ENCODE peak calls at places on chromosomes 11 and 22, in four cellular contexts. One of them, this sample, is unnamed.
A peak's percentile ranks its signal among the peaks of the same experiment; 100 is the strongest.

GRCh38 chr22:37546436-37547248 is 13.6 kb upstream of the CDC42EP1 start:
- DNase-seq in neural progenitor cell: peak; percentile 70
- DNase-seq in thoracic aorta: no peak
- DNase-seq in cardiac muscle cell: peak; percentile 97
- DNase-seq in this sample: no peak

GRCh38 chr11:17611049-17611448 is 64.0 kb downstream of the OTOG start:
- DNase-seq in thoracic aorta: no peak
- DNase-seq in cardiac muscle cell: no peak
- DNase-seq in neural progenitor cell: no peak
- DNase-seq in this sample: no peak

GRCh38 chr11:10305964-10306918 is 1.4 kb downstream of the ADM start:
- DNase-seq in neural progenitor cell: peak; percentile 70
- DNase-seq in thoracic aorta: no peak
- DNase-seq in cardiac muscle cell: peak; percentile 45
- DNase-seq in this sample: no peak

GRCh38 chr11:68840661-68841653 is 759 bp downstream of the CPT1A start:
- DNase-seq in neural progenitor cell: peak; percentile 34
- DNase-seq in thoracic aorta: no peak
- DNase-seq in cardiac muscle cell: peak; percentile 66
- DNase-seq in this sample: no peak

GRCh38 chr11:117547188-117547831 is 219.7 kb downstream of the CEP164 start:
- DNase-seq in cardiac muscle cell: no peak
- DNase-seq in neural progenitor cell: peak; percentile 22
- DNase-seq in thoracic aorta: no peak
- DNase-seq in this sample: no peak

GRCh38 chr11:77156396-77157195 is 28.6 kb downstream of the MYO7A start:
- DNase-seq in thoracic aorta: no peak
- DNase-seq in neural progenitor cell: no peak
- DNase-seq in cardiac muscle cell: no peak
- DNase-seq in this sample: no peak

GRCh38 chr11:90722552-90723190 is 499.8 kb upstream of the CHORDC1 start:
- DNase-seq in neural progenitor cell: no peak
- DNase-seq in thoracic aorta: no peak
- DNase-seq in cardiac muscle cell: peak; percentile 2
- DNase-seq in this sample: no peak

GRCh38 chr11:117649656-117650055 is 147.4 kb downstream of the DSCAML1 start:
- DNase-seq in cardiac muscle cell: no peak
- DNase-seq in neural progenitor cell: no peak
- DNase-seq in thoracic aorta: no peak
- DNase-seq in this sample: no peak

DNA sequence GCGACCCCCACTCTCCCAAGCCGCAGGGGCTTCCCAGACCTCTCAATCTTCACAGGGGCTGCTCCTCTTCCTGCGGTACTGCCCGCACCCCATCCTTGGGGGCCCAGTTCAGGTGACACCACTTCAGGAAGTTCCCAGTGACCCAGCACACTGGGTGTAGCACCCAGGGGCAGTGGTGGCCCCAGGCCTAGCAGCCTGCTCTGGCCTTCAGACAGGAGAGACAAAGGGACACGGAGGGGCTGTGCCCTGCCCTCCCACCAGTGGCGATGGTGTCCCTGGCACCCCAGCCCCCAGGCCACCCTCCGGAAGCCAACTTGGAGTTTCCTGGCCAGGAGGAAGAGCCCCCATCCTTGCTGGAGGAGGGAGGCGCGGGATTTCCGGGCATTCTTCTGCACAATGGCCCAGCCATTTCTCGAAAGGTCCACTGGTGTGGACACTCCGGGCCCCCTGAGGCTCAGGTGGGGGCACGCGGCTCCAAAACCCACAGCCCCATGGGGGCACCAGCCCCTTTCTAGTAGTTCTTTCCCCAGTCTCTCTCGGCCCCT is 978 bp upstream of the CLDN5 start:
- DNase-seq in thoracic aorta: no peak
- DNase-seq in neural progenitor cell: no peak
- DNase-seq in cardiac muscle cell: no peak
- DNase-seq in this sample: no peak
- H3K27me3 ChIP-seq in thoracic aorta: no peaks in the 10 kb centered on the region
- H3K27me3 ChIP-seq in neural progenitor cell: peaks cover 57% of the 10 kb centered on the region
- H3K27me3 ChIP-seq in cardiac muscle cell: peaks cover 46% of the 10 kb centered on the region
- H3K27me3 ChIP-seq in this sample: peaks cover 34% of the 10 kb centered on the region

DNA sequence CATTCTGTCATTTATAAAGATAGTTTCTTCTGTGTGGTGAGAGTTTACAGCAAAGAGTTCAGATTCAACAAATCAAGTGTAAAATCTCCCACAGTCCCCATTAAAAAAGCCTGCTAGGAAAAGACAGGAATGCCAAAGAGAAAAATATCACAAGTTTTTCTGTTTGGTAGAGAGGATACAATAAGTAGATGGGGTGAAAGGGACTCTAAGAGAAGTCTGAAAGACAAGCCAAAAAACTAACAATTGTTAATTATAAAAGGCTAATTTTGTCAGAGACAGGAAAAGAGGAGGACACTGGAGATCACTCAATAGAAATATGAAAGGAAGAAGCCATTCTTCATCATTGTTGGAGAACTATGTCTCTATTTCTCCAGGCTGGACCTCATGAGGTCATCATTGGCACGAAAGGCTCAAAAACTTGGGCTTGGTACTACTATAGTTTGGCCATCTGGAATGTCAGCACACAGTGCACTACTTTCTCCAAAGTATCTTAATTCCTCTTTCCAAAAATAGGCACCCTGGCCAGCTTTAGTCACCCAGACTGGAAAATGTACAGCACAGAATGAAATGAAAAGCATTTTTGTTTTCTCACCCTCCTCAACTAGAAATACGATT is 512 bp upstream of the SOX6 start:
- DNase-seq in cardiac muscle cell: no peak
- DNase-seq in neural progenitor cell: no peak
- DNase-seq in thoracic aorta: no peak
- DNase-seq in this sample: no peak
- H3K27ac ChIP-seq in cardiac muscle cell: no peak overlapping the region
- H3K27ac ChIP-seq in neural progenitor cell: no peak overlapping the region
- H3K27ac ChIP-seq in thoracic aorta: peak overlapping the region; percentile 12
- H3K27ac ChIP-seq in this sample: no peak overlapping the region

DNA sequence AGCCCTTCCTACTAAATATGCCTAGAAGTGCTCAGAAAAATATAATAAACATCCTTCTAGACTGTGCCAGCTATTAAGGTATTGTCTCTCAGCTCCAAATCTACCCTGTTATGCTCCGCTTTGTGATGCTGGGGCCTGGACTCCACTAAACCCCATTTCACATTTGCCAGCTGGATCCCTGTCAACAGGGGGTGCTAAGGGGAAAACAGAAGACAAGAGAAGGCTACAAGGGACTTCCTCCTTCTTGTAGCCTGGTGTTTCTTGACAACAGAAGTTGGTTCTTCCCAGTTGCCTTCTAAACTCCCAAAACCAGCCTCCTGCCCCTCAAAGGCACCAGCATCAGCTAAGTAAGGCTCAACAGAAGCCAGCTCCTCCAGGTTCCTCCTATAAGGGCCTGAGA is 5.2 kb downstream of the NUMA1 start:
- DNase-seq in cardiac muscle cell: peak; percentile 32
- DNase-seq in neural progenitor cell: peak; percentile 26
- DNase-seq in thoracic aorta: no peak
- DNase-seq in this sample: no peak
- TF ChIP-seq CTCF in cardiac muscle cell: peak; percentile 19
- TF ChIP-seq CTCF in neural progenitor cell: peak; percentile 19
- TF ChIP-seq CTCF in thoracic aorta: no peak
- TF ChIP-seq CTCF in this sample: no peak

DNA sequence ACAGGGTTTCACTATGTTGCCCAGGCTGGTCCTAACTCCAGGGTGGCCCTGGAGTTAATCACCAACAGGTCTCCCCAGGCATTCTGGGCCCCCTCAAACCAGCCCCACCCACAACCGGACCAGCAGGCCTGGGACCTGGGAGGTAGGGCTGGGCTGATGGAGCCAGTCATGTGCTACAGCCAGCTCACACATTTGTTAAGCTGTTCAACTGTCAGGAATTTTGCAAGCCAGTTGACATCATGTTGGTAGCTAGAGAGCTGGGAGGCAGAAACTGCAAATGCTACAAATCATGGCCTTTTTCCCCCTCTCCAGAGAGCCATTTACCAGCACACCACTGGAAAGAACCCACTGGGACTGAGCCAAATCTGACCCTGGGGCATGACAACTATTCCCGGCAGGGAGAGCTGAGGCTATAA is 6.8 kb downstream of the ARHGAP1 start:
- DNase-seq in cardiac muscle cell: peak; percentile 31
- DNase-seq in neural progenitor cell: no peak
- DNase-seq in thoracic aorta: no peak
- DNase-seq in this sample: no peak
- H3K27me3 ChIP-seq in cardiac muscle cell: no peaks in the 10 kb centered on the region
- H3K27me3 ChIP-seq in neural progenitor cell: no peaks in the 10 kb centered on the region
- H3K27me3 ChIP-seq in thoracic aorta: no peaks in the 10 kb centered on the region
- H3K27me3 ChIP-seq in this sample: no peaks in the 10 kb centered on the region

GRCh38 chr22:45891021-45891421 is 85.9 kb downstream of the WNT7B start:
- DNase-seq in cardiac muscle cell: no peak
- DNase-seq in neural progenitor cell: no peak
- DNase-seq in thoracic aorta: no peak
- DNase-seq in this sample: no peak

GRCh38 chr22:45892681-45893461 is 84.1 kb downstream of the WNT7B start:
- DNase-seq in thoracic aorta: no peak
- DNase-seq in cardiac muscle cell: no peak
- DNase-seq in neural progenitor cell: no peak
- DNase-seq in this sample: no peak

GRCh38 chr22:45893516-45893915 is 83.4 kb downstream of the WNT7B start:
- DNase-seq in neural progenitor cell: no peak
- DNase-seq in cardiac muscle cell: no peak
- DNase-seq in thoracic aorta: no peak
- DNase-seq in this sample: no peak

GRCh38 chr22:45891471-45891995 is 85.4 kb downstream of the WNT7B start:
- DNase-seq in neural progenitor cell: no peak
- DNase-seq in cardiac muscle cell: no peak
- DNase-seq in thoracic aorta: no peak
- DNase-seq in this sample: no peak

GRCh38 chr22:45891996-45892621 is 84.9 kb downstream of the WNT7B start:
- DNase-seq in cardiac muscle cell: no peak
- DNase-seq in neural progenitor cell: no peak
- DNase-seq in thoracic aorta: no peak
- DNase-seq in this sample: no peak
- H3K27ac ChIP-seq in cardiac muscle cell: no peak overlapping the region
- H3K27ac ChIP-seq in neural progenitor cell: no peak overlapping the region
- H3K27ac ChIP-seq in thoracic aorta: no peak overlapping the region
- H3K27ac ChIP-seq in this sample: no peak overlapping the region

GRCh38 chr11:60629399-60629798 is 70.0 kb upstream of the MS4A8 start:
- DNase-seq in neural progenitor cell: no peak
- DNase-seq in thoracic aorta: no peak
- DNase-seq in cardiac muscle cell: no peak
- DNase-seq in this sample: no peak

GRCh38 chr11:60625262-60625661 is 74.2 kb upstream of the MS4A8 start:
- DNase-seq in neural progenitor cell: peak; percentile 49
- DNase-seq in thoracic aorta: no peak
- DNase-seq in cardiac muscle cell: peak; percentile 30
- DNase-seq in this sample: no peak
- TF ChIP-seq CTCF in neural progenitor cell: peak; percentile 57
- TF ChIP-seq CTCF in thoracic aorta: no peak
- TF ChIP-seq CTCF in cardiac muscle cell: peak; percentile 14
- TF ChIP-seq CTCF in this sample: no peak

This sample was measured in CD4-positive, alpha-beta T cell.